ENCODE peak calls at places on chromosomes 4 and X, in six cellular contexts. One of them, this sample, is unnamed.

GRCh38 chr4:125317526-125317880 is 2.7 kb downstream of the FAT4 start:
- DNase-seq in A549: peak
- DNase-seq in tibial nerve: peak
- DNase-seq in ovary: no peak
- DNase-seq in K562: no peak
- DNase-seq in transverse colon: peak
- DNase-seq in this sample: no peak

GRCh38 chr4:124631760-124632159 is 80.8 kb downstream of the ANKRD50 start:
- DNase-seq in ovary: no peak
- DNase-seq in A549: peak
- DNase-seq in K562: peak
- DNase-seq in transverse colon: peak
- DNase-seq in tibial nerve: peak
- DNase-seq in this sample: peak

GRCh38 chrX:151699746-151700145 is 4.5 kb downstream of the PRRG3 start:
- DNase-seq in A549: no peak
- DNase-seq in ovary: no peak
- DNase-seq in tibial nerve: no peak
- DNase-seq in K562: no peak
- DNase-seq in transverse colon: no peak
- DNase-seq in this sample: no peak

GRCh38 chrX:40105016-40105790 is 7.4 kb upstream of the BCOR start:
- DNase-seq in tibial nerve: no peak
- DNase-seq in K562: peak
- DNase-seq in ovary: peak
- DNase-seq in A549: no peak
- DNase-seq in transverse colon: peak
- DNase-seq in this sample: no peak

GRCh38 chrX:82218361-82218760 is 1016.5 kb downstream of the SH3BGRL start:
- DNase-seq in ovary: no peak
- DNase-seq in transverse colon: no peak
- DNase-seq in A549: peak
- DNase-seq in tibial nerve: no peak
- DNase-seq in K562: peak
- DNase-seq in this sample: no peak

GRCh38 chrX:141405486-141405877 is 163.2 kb upstream of the SPANXC start:
- DNase-seq in K562: no peak
- DNase-seq in ovary: no peak
- DNase-seq in A549: peak
- DNase-seq in tibial nerve: no peak
- DNase-seq in transverse colon: no peak
- DNase-seq in this sample: no peak

GRCh38 chrX:32137525-32137924 is 1065.7 kb upstream of the FTHL17 start:
- DNase-seq in K562: no peak
- DNase-seq in A549: no peak
- DNase-seq in transverse colon: no peak
- DNase-seq in ovary: peak
- DNase-seq in tibial nerve: peak
- DNase-seq in this sample: no peak

GRCh38 chrX:38484607-38485498 is 76.5 kb upstream of the TSPAN7 start:
- DNase-seq in tibial nerve: no peak
- DNase-seq in A549: no peak
- DNase-seq in K562: no peak
- DNase-seq in transverse colon: no peak
- DNase-seq in ovary: no peak
- DNase-seq in this sample: no peak

GRCh38 chr4:110483516-110483915 is 7.6 kb downstream of the ENPEP start:
- DNase-seq in transverse colon: no peak
- DNase-seq in A549: no peak
- DNase-seq in ovary: no peak
- DNase-seq in K562: no peak
- DNase-seq in tibial nerve: no peak
- DNase-seq in this sample: no peak

GRCh38 chr4:6781561-6781960 is 966 bp upstream of the KIAA0232 start:
- DNase-seq in tibial nerve: no peak
- DNase-seq in A549: no peak
- DNase-seq in ovary: peak
- DNase-seq in transverse colon: no peak
- DNase-seq in K562: no peak
- DNase-seq in this sample: no peak

GRCh38 chr4:7862561-7863200 is 77.0 kb downstream of the AFAP1 start:
- DNase-seq in K562: no peak
- DNase-seq in ovary: no peak
- DNase-seq in transverse colon: no peak
- DNase-seq in tibial nerve: no peak
- DNase-seq in A549: no peak
- DNase-seq in this sample: no peak

GRCh38 chr4:38765391-38765790 is 17.4 kb downstream of the TLR10 start:
- DNase-seq in tibial nerve: no peak
- DNase-seq in A549: no peak
- DNase-seq in K562: no peak
- DNase-seq in ovary: no peak
- DNase-seq in transverse colon: no peak
- DNase-seq in this sample: no peak

GRCh38 chr4:38663021-38663800 is 788 bp upstream of the KLF3 start:
- DNase-seq in K562: no peak
- DNase-seq in transverse colon: no peak
- DNase-seq in A549: peak
- DNase-seq in tibial nerve: no peak
- DNase-seq in ovary: peak
- DNase-seq in this sample: peak

GRCh38 chrX:29903365-29903764 is 312.0 kb upstream of the MAGEB2 start:
- DNase-seq in A549: peak
- DNase-seq in K562: no peak
- DNase-seq in transverse colon: no peak
- DNase-seq in ovary: no peak
- DNase-seq in tibial nerve: no peak
- DNase-seq in this sample: no peak

GRCh38 chrX:137567474-137568232 is 1.7 kb downstream of the ZIC3 start:
- DNase-seq in transverse colon: no peak
- DNase-seq in ovary: no peak
- DNase-seq in K562: no peak
- DNase-seq in tibial nerve: no peak
- DNase-seq in A549: no peak
- DNase-seq in this sample: no peak

GRCh38 chr4:73864365-73864764 is 4.8 kb upstream of the CXCL1 start:
- DNase-seq in A549: peak
- DNase-seq in tibial nerve: no peak
- DNase-seq in K562: no peak
- DNase-seq in ovary: no peak
- DNase-seq in transverse colon: no peak
- DNase-seq in this sample: peak

GRCh38 chr4:54254116-54254914 is 25.2 kb downstream of the PDGFRA start:
- DNase-seq in K562: no peak
- DNase-seq in A549: no peak
- DNase-seq in tibial nerve: no peak
- DNase-seq in ovary: no peak
- DNase-seq in transverse colon: no peak
- DNase-seq in this sample: no peak

GRCh38 chr4:39256436-39256835 is 74.1 kb downstream of the WDR19 start:
- DNase-seq in tibial nerve: no peak
- DNase-seq in A549: no peak
- DNase-seq in transverse colon: no peak
- DNase-seq in ovary: no peak
- DNase-seq in K562: no peak
- DNase-seq in this sample: no peak

GRCh38 chr4:169185133-169185956 is 85.4 kb downstream of the SH3RF1 start:
- DNase-seq in tibial nerve: no peak
- DNase-seq in K562: no peak
- DNase-seq in transverse colon: no peak
- DNase-seq in A549: peak
- DNase-seq in ovary: no peak
- DNase-seq in this sample: no peak

GRCh38 chr4:168711197-168712120 is 214.6 kb downstream of the PALLD start:
- DNase-seq in K562: no peak
- DNase-seq in ovary: no peak
- DNase-seq in A549: no peak
- DNase-seq in tibial nerve: no peak
- DNase-seq in transverse colon: no peak
- DNase-seq in this sample: no peak

GRCh38 chr4:1465173-1466033 is 59.2 kb upstream of the NKX1-1 start:
- DNase-seq in ovary: peak
- DNase-seq in K562: no peak
- DNase-seq in transverse colon: no peak
- DNase-seq in A549: no peak
- DNase-seq in tibial nerve: no peak
- DNase-seq in this sample: no peak

GRCh38 chr4:130043796-130044195 is 947.8 kb downstream of the C4orf33 start:
- DNase-seq in A549: peak
- DNase-seq in ovary: no peak
- DNase-seq in K562: no peak
- DNase-seq in tibial nerve: no peak
- DNase-seq in transverse colon: no peak
- DNase-seq in this sample: no peak

GRCh38 chr4:85127653-85128052 is 161.2 kb upstream of the WDFY3 start:
- DNase-seq in transverse colon: no peak
- DNase-seq in A549: peak
- DNase-seq in tibial nerve: no peak
- DNase-seq in ovary: no peak
- DNase-seq in K562: peak
- DNase-seq in this sample: no peak

GRCh38 chr4:80407246-80407645 is 71.7 kb downstream of the CFAP299 start:
- DNase-seq in transverse colon: no peak
- DNase-seq in ovary: no peak
- DNase-seq in A549: no peak
- DNase-seq in K562: no peak
- DNase-seq in tibial nerve: peak
- DNase-seq in this sample: no peak

GRCh38 chr4:141680060-141680459 is 43.7 kb downstream of the IL15 start:
- DNase-seq in tibial nerve: no peak
- DNase-seq in A549: no peak
- DNase-seq in transverse colon: no peak
- DNase-seq in ovary: no peak
- DNase-seq in K562: no peak
- DNase-seq in this sample: no peak

GRCh38 chrX:101427954-101428353 is 19.9 kb downstream of the HNRNPH2 start:
- DNase-seq in K562: no peak
- DNase-seq in ovary: no peak
- DNase-seq in A549: no peak
- DNase-seq in transverse colon: no peak
- DNase-seq in tibial nerve: no peak
- DNase-seq in this sample: no peak

GRCh38 chr4:10887600-10887999 is 203.0 kb upstream of the CLNK start:
- DNase-seq in K562: no peak
- DNase-seq in A549: no peak
- DNase-seq in tibial nerve: no peak
- DNase-seq in transverse colon: no peak
- DNase-seq in ovary: no peak
- DNase-seq in this sample: no peak

GRCh38 chr4:147192679-147193078 is 247.0 kb upstream of the TTC29 start:
- DNase-seq in A549: no peak
- DNase-seq in ovary: no peak
- DNase-seq in transverse colon: no peak
- DNase-seq in K562: no peak
- DNase-seq in tibial nerve: no peak
- DNase-seq in this sample: no peak

GRCh38 chr4:185936650-185937376 is 124.8 kb upstream of the SORBS2 start:
- DNase-seq in transverse colon: no peak
- DNase-seq in tibial nerve: no peak
- DNase-seq in ovary: no peak
- DNase-seq in A549: no peak
- DNase-seq in K562: no peak
- DNase-seq in this sample: no peak
- TF ChIP-seq EP300 in transverse colon: no peak
- TF ChIP-seq EP300 in tibial nerve: no peak
- TF ChIP-seq EP300 in ovary: no peak
- TF ChIP-seq EP300 in A549: no peak
- TF ChIP-seq EP300 in K562: no peak
- TF ChIP-seq EP300 in this sample: no peak

DNA sequence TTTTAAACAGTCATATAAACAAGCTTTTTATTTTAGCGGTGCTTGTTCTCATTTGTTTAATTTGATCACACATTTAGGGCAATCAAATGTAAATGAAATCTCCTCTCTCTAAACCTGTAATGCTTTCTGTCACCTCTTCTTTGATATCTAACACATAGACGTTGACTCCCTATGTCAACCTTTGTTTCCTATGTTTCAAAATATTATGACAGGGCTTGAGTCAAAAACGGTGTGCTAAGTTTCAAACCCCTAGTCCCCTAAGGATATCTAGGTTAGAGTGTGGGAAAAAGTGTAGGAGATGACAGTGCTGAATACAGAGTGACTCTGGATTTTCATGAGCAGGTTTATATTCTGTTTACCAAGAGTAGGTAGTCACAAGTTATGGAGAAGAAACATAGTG is 224.0 kb upstream of the CNKSR2 start:
- DNase-seq in K562: no peak
- DNase-seq in transverse colon: no peak
- DNase-seq in A549: no peak
- DNase-seq in ovary: no peak
- DNase-seq in tibial nerve: no peak
- DNase-seq in this sample: no peak
- TF ChIP-seq EP300 in K562: no peak
- TF ChIP-seq EP300 in transverse colon: no peak
- TF ChIP-seq EP300 in A549: no peak
- TF ChIP-seq EP300 in ovary: no peak
- TF ChIP-seq EP300 in tibial nerve: no peak
- TF ChIP-seq EP300 in this sample: no peak

DNA sequence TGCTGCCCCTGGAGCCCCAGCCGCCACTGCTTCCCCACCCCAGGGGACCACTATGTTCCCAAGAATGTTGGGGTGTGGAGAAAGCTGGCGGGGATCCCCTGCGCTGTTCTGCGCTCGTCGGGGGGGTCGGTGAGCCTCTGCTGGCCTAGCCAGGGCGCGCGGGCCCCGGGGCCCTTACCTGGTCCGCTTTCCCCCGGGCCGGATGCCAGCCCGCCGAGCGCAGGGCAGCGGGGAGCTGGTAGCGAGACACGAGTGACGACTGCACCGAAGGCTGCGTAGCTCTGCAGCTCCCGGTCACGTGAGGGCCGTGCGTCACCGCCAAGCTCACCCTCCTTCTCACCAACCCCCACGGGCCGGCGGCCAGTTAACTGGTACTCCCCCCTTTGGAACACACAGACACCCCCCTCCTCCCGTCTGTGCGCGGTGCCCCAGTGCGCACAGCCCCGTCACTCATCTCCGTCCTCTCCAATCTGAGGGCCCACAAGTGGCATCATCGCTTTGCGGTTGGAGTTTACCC is at the start of gene BEX1:
- DNase-seq in tibial nerve: no peak
- DNase-seq in transverse colon: peak
- DNase-seq in K562: no peak
- DNase-seq in A549: no peak
- DNase-seq in ovary: peak
- DNase-seq in this sample: peak
- TF ChIP-seq EP300 in tibial nerve: no peak
- TF ChIP-seq EP300 in transverse colon: no peak
- TF ChIP-seq EP300 in K562: no peak
- TF ChIP-seq EP300 in A549: no peak
- TF ChIP-seq EP300 in ovary: no peak
- TF ChIP-seq EP300 in this sample: no peak

DNA sequence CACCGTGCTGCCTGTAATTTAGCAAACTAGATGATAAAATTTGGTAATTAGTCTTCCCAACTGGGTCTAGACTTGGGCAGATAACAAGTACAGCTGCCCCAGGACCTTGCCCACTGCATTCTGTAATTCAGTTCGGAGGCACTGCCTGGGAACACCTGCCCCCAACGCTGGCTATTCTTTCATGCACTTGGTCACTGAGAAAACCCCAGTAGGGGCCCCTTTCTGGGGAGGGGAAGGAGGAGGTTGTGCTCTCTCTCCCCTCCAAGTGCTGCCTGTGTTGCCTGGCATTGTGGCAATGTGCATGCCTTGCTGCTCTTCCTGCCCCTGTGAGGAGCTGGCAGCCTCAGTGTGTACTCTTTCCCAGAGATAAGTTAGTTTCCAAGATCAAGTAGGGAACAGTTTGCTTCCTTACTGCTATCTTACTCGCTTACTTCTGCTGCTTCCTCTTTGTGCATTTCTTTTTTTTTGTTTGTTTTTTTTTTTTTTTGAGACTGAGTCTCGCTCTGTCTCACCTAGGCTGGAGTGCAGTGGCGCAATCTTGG is 90.8 kb downstream of the AASDH start:
- DNase-seq in A549: no peak
- DNase-seq in tibial nerve: no peak
- DNase-seq in K562: no peak
- DNase-seq in transverse colon: no peak
- DNase-seq in ovary: no peak
- DNase-seq in this sample: peak
- TF ChIP-seq EP300 in A549: no peak
- TF ChIP-seq EP300 in tibial nerve: no peak
- TF ChIP-seq EP300 in K562: no peak
- TF ChIP-seq EP300 in transverse colon: no peak
- TF ChIP-seq EP300 in ovary: no peak
- TF ChIP-seq EP300 in this sample: no peak